ENCODE peak calls at places on chromosomes 11 and 22, in eight cellular contexts. T is NAMALWA, P is kidney, G is psoas muscle, V is C1 segment of cervical spinal cord, D is heart left ventricle, L is RKO, U is ACHN. M is an unnamed sample.

GRCh38 chr11:66700337-66700736 is 22.6 kb upstream of the RBM4B start:
- DNase-seq in T (no peak), P (no peak), G (no peak), V (no peak), D (no peak), L (no peak), U (no peak), M (no peak)

GRCh38 chr11:130428271-130428670 is at the start of gene ADAMTS8:
- DNase-seq in T (no peak), P (no peak), G (no peak), V (no peak), D (peak; percentile 31), L (no peak), U (no peak), M (no peak)

GRCh38 chr11:65112551-65113360 is 1.1 kb downstream of the TM7SF2 start:
- DNase-seq in T (peak; percentile 76), P (peak; percentile 86), G (peak; percentile 86), V (peak; percentile 42), D (peak; percentile 46), L (peak; percentile 72), U (peak; percentile 40), M (peak; percentile 27)

GRCh38 chr11:1087279-1087960 is 12.7 kb downstream of the MUC2 start:
- DNase-seq in T (no peak), P (peak; percentile 61), G (no peak), V (no peak), D (no peak), L (no peak), U (no peak), M (no peak)

GRCh38 chr22:38766076-38766777 is 10.4 kb upstream of the SUN2 start:
- DNase-seq in T (peak; percentile 33), P (no peak), G (peak; percentile 84), V (peak; percentile 33), D (no peak), L (peak; percentile 73), U (peak; percentile 71), M (peak; percentile 62)

GRCh38 chr11:34537636-34538035 is 24.0 kb upstream of the ELF5 start:
- DNase-seq in T (no peak), P (no peak), G (no peak), V (no peak), D (no peak), L (no peak), U (no peak), M (no peak)

GRCh38 chr22:45885171-45885840 is 91.7 kb downstream of the WNT7B start:
- DNase-seq in T (no peak), P (peak; percentile 61), G (peak; percentile 27), V (no peak), D (no peak), L (no peak), U (no peak), M (no peak)

GRCh38 chr11:68340003-68340767 is 27.8 kb downstream of the LRP5 start:
- DNase-seq in T (peak; percentile 14), P (no peak), G (no peak), V (no peak), D (no peak), L (no peak), U (no peak), M (no peak)

GRCh38 chr11:17571431-17572358 is 24.6 kb downstream of the OTOG start:
- DNase-seq in T (no peak), P (peak; percentile 45), G (no peak), V (no peak), D (no peak), L (no peak), U (no peak), M (no peak)

GRCh38 chr11:73983764-73984543 is 1.3 kb upstream of the UCP2 start:
- DNase-seq in T (peak; percentile 58), P (peak; percentile 25), G (peak; percentile 43), V (no peak), D (no peak), L (no peak), U (no peak), M (no peak)